ENCODE peak calls at places on chromosomes 3 and 15, in eight cellular contexts. H is body of pancreas; F is lower lobe of right lung; D is naive thymus-derived CD4-positive, alpha-beta T cell; E is pancreas; W is tibial nerve; N is uterus; I is left ventricle myocardium inferior. V is an unnamed sample.

GRCh38 chr15:87461621-87462020 is 794.9 kb downstream of the NTRK3 start:
- DNase-seq in H (no peak), F (no peak), D (no peak), E (no peak), W (no peak), N (no peak), I (no peak), V (no peak)

GRCh38 chr15:78211189-78211921 is 23.0 kb downstream of the ACSBG1 start:
- DNase-seq in H (no peak), F (no peak), D (no peak), E (no peak), W (no peak), N (no peak), I (no peak), V (no peak)

GRCh38 chr3:94308767-94309166 is 245.9 kb downstream of the NSUN3 start:
- DNase-seq in H (no peak), F (no peak), D (no peak), E (no peak), W (no peak), N (no peak), I (no peak), V (no peak)

GRCh38 chr15:25694238-25694584 is 168.9 kb downstream of the ATP10A start:
- DNase-seq in H (no peak), F (no peak), D (no peak), E (no peak), W (no peak), N (no peak), I (no peak), V (no peak)

GRCh38 chr3:183664913-183665381 is 29.5 kb downstream of the KLHL24 start:
- DNase-seq in H (no peak), F (no peak), D (no peak), E (no peak), W (no peak), N (no peak), I (no peak), V (no peak)

GRCh38 chr3:101134331-101134730 is 141.1 kb upstream of the ABI3BP start:
- DNase-seq in H (no peak), F (no peak), D (no peak), E (no peak), W (no peak), N (no peak), I (no peak), V (no peak)

GRCh38 chr3:196214783-196215441 is 1.4 kb upstream of the SLC51A start:
- DNase-seq in H (no peak), F (no peak), D (no peak), E (no peak), W (no peak), N (no peak), I (no peak), V (no peak)

GRCh38 chr3:10149222-10149621 is 7.6 kb downstream of the VHL start:
- DNase-seq in H (peak), F (no peak), D (no peak), E (no peak), W (no peak), N (no peak), I (no peak), V (no peak)

GRCh38 chr3:189001559-189001958 is 170.2 kb upstream of the TPRG1 start:
- DNase-seq in H (no peak), F (no peak), D (no peak), E (no peak), W (no peak), N (no peak), I (no peak), V (no peak)

DNA sequence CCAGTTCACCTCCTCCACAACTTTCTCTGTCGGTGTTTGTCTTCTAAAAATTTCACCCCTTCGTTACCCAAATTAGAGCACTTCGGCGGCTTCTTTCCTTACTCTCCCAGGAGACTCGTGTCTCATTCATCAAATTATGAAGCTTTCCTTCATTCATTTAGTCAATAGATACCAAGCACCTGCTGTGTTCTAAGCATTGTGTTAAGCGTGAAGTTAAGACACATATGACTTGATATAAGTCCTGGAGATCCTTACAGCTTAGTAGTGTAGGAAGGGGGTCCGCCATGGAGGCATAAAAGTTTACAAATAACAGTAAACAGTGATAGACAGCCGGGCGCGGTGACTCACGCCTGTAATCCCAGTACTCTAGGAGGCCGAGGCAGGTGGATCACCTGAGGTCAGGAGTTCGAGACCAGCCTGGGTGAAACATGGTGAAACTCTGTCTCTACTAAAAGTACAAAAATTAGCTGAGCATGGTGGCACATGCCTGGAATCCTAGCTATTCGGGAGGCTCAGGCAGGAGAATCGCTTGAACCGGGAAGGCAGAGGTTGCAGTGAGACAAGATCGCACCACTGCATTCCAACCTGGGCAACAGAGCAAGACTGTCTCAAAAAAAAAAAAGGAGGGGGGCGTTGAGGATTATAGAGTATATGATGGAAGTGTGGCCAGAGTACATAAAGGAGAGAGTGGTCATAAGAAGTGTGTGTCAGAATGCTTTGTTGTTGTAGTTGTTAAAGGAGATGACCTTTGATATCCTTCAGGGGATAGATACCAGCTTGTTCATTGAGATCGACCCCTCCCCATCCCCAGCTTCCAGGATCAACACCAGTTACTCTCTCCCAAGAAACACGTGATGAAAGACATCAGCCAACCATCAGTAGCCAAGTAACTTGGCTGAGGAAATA is 744 bp upstream of the CCDC32 start:
- DNase-seq in H (no peak), F (no peak), D (no peak), E (no peak), W (no peak), N (no peak), I (no peak), V (no peak)
- H3K27ac ChIP-seq in H (peak), F (peak), D (peak), E (peak), W (peak), N (peak), I (peak), V (peak)

GRCh38 chr15:67253517-67254237 is 784 bp downstream of the AAGAB start:
- DNase-seq in H (no peak), F (no peak), D (no peak), E (no peak), W (no peak), N (no peak), I (no peak), V (peak)

GRCh38 chr15:67254238-67255175 is at the start of the genes AAGAB and IQCH:
- DNase-seq in H (peak), F (peak), D (peak), E (peak), W (peak), N (peak), I (peak), V (peak)

GRCh38 chr15:67253103-67253502 is 1.4 kb downstream of the AAGAB start:
- DNase-seq in H (no peak), F (no peak), D (no peak), E (no peak), W (no peak), N (no peak), I (no peak), V (no peak)

GRCh38 chr15:67259375-67259774 is 4.8 kb downstream of the IQCH start:
- DNase-seq in H (no peak), F (no peak), D (no peak), E (no peak), W (no peak), N (no peak), I (no peak), V (no peak)

GRCh38 chr15:67256051-67256450 is 1.5 kb downstream of the IQCH start:
- DNase-seq in H (no peak), F (no peak), D (no peak), E (no peak), W (no peak), N (no peak), I (no peak), V (no peak)
- H3K27ac ChIP-seq in H (no peak), F (no peak), D (no peak), E (no peak), W (no peak), N (no peak), I (no peak), V (no peak)

GRCh38 chr3:23654571-23654970 is 151.2 kb upstream of the UBE2E1 start:
- DNase-seq in H (no peak), F (no peak), D (no peak), E (no peak), W (no peak), N (no peak), I (no peak), V (no peak)
- H3K27ac ChIP-seq in H (no peak), F (no peak), D (no peak), E (no peak), W (no peak), N (no peak), I (no peak), V (no peak)

DNA sequence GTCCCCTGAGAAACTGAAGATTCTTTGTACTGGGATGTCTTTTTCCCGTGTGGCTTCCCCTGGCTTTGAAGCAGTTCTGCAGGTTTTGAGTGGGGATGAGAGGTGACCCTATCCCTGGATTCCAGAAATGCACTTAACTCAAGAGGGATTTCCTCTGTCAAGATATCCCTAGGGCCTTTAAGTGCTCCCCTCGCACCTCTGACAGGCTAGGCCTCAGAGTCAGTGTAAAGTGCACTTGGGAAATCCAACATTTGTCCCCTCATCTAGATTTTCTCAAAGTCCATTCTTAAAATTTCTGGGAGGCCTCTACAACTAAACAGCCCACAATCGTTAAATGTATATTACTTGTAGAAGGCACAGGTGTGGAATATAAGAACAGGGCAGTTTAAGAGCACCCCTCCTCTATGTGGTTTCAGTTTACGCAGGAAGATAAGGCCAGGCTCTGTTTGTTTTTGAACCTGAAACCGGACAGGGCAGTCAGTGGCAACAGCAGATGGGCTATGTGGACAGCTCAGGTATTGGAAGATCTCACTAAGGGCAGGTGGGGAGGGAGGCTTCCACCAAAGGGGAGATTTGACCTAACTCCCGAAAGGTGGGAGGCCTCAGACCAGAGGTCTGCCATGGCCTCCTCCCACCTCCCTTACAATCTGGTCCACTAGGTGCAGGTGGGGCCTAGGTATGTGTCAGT is 4.9 kb downstream of the C3orf52 start:
- DNase-seq in H (peak), F (no peak), D (no peak), E (no peak), W (no peak), N (no peak), I (no peak), V (no peak)
- H3K27ac ChIP-seq in H (peak), F (no peak), D (no peak), E (peak), W (no peak), N (no peak), I (no peak), V (no peak)

GRCh38 chr15:91952216-91952615 is 98.7 kb downstream of the SLCO3A1 start:
- DNase-seq in H (no peak), F (no peak), D (no peak), E (no peak), W (no peak), N (no peak), I (no peak), V (no peak)
- H3K27ac ChIP-seq in H (no peak), F (no peak), D (no peak), E (no peak), W (no peak), N (no peak), I (no peak), V (no peak)

GRCh38 chr3:128235207-128235933 is 82.1 kb downstream of the EEFSEC start:
- DNase-seq in H (no peak), F (no peak), D (no peak), E (no peak), W (no peak), N (no peak), I (no peak), V (no peak)

GRCh38 chr3:128229077-128229837 is 76.0 kb downstream of the EEFSEC start:
- DNase-seq in H (no peak), F (no peak), D (no peak), E (no peak), W (no peak), N (no peak), I (no peak), V (no peak)

GRCh38 chr3:128228366-128228910 is 75.2 kb downstream of the EEFSEC start:
- DNase-seq in H (no peak), F (no peak), D (no peak), E (no peak), W (no peak), N (no peak), I (no peak), V (no peak)

GRCh38 chr3:128232421-128233180 is 79.3 kb downstream of the EEFSEC start:
- DNase-seq in H (no peak), F (no peak), D (no peak), E (no peak), W (no peak), N (no peak), I (no peak), V (no peak)

DNA sequence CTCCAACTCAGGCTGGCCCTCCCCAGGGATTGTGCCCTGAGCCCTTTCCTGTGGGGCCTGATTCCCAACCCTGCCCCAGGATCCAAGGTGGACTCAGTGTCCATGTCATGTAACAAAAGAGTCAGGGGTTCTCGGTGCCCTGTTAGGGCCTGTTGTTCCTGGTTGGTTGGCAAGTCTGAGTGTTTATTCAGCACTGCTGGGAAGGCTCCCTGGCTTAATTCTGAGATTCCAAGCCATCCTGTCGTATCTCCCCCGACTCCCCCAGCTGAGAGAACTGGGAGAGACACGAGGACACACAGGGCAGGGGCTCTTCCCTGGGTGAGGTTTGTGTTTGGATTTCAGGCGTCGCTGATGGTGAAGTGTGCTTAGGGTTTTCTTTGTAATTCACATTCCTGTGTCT is 78.3 kb downstream of the EEFSEC start:
- DNase-seq in H (no peak), F (no peak), D (no peak), E (no peak), W (no peak), N (no peak), I (no peak), V (no peak)
- H3K27ac ChIP-seq in H (no peak), F (no peak), D (no peak), E (no peak), W (no peak), N (peak), I (no peak), V (no peak)

GRCh38 chr3:191378142-191378541 is 47.8 kb upstream of the UTS2B start:
- DNase-seq in H (no peak), F (no peak), D (no peak), E (no peak), W (no peak), N (no peak), I (no peak), V (no peak)
- H3K27ac ChIP-seq in H (no peak), F (no peak), D (no peak), E (no peak), W (peak), N (peak), I (peak), V (no peak)

DNA sequence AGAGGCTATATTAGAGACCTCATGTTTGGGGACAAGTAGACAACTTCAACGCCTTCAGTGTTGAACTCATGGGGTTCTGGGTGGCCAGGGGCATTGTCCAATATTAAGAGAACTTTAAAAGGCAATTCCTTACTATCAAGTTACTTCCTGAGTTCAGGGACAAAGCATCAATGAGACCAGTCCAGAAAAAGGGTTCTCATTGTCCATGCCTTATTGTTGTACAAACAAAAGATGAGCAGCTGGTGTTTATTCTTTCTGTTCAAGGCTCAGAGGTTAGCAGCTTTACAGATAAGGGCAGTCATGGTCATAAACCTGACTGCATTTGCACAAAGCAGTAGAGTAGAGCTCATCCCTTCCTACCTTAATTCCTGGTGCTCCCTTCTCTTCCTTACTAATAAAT is 18.5 kb upstream of the PDHB start:
- DNase-seq in H (no peak), F (no peak), D (no peak), E (no peak), W (no peak), N (no peak), I (no peak), V (no peak)
- H3K27ac ChIP-seq in H (no peak), F (no peak), D (no peak), E (no peak), W (no peak), N (no peak), I (no peak), V (no peak)